ENCODE peak calls at places on chromosomes 3 and 15, in six cellular contexts. One of them, this sample, is unnamed.

GRCh38 chr3:126465928-126466564 is 9.6 kb downstream of the ZXDC start:
- DNase-seq in suprapubic skin: peak; percentile 52
- DNase-seq in kidney tubule cell: no peak
- DNase-seq in iPS-NIHi11: no peak
- DNase-seq in activated CD8-positive, alpha-beta memory T cell treated with anti-CD3 and anti-CD28 coated beads, Interleukin-2, amount 50 U/mL, for 4 hours: no peak
- DNase-seq in colonic mucosa: no peak
- DNase-seq in this sample: no peak

GRCh38 chr3:79038057-79038456 is 729.7 kb downstream of the ROBO1 start:
- DNase-seq in colonic mucosa: no peak
- DNase-seq in kidney tubule cell: no peak
- DNase-seq in iPS-NIHi11: no peak
- DNase-seq in activated CD8-positive, alpha-beta memory T cell treated with anti-CD3 and anti-CD28 coated beads, Interleukin-2, amount 50 U/mL, for 4 hours: no peak
- DNase-seq in suprapubic skin: no peak
- DNase-seq in this sample: no peak

GRCh38 chr3:76369170-76369569 is 583.8 kb upstream of the ZNF717 start:
- DNase-seq in activated CD8-positive, alpha-beta memory T cell treated with anti-CD3 and anti-CD28 coated beads, Interleukin-2, amount 50 U/mL, for 4 hours: no peak
- DNase-seq in kidney tubule cell: peak; percentile 60
- DNase-seq in iPS-NIHi11: peak; percentile 17
- DNase-seq in colonic mucosa: no peak
- DNase-seq in suprapubic skin: no peak
- DNase-seq in this sample: no peak

GRCh38 chr3:193554790-193555189 is at the start of gene ATP13A4:
- DNase-seq in activated CD8-positive, alpha-beta memory T cell treated with anti-CD3 and anti-CD28 coated beads, Interleukin-2, amount 50 U/mL, for 4 hours: no peak
- DNase-seq in colonic mucosa: peak; percentile 87
- DNase-seq in kidney tubule cell: peak; percentile 80
- DNase-seq in iPS-NIHi11: peak; percentile 27
- DNase-seq in suprapubic skin: no peak
- DNase-seq in this sample: no peak

GRCh38 chr3:73719877-73720276 is 95.1 kb upstream of the PDZRN3 start:
- DNase-seq in colonic mucosa: peak; percentile 32
- DNase-seq in kidney tubule cell: no peak
- DNase-seq in iPS-NIHi11: no peak
- DNase-seq in activated CD8-positive, alpha-beta memory T cell treated with anti-CD3 and anti-CD28 coated beads, Interleukin-2, amount 50 U/mL, for 4 hours: no peak
- DNase-seq in suprapubic skin: no peak
- DNase-seq in this sample: no peak

GRCh38 chr3:119911748-119912147 is 129.8 kb downstream of the NR1I2 start:
- DNase-seq in iPS-NIHi11: no peak
- DNase-seq in suprapubic skin: no peak
- DNase-seq in colonic mucosa: no peak
- DNase-seq in kidney tubule cell: no peak
- DNase-seq in activated CD8-positive, alpha-beta memory T cell treated with anti-CD3 and anti-CD28 coated beads, Interleukin-2, amount 50 U/mL, for 4 hours: no peak
- DNase-seq in this sample: no peak

GRCh38 chr3:46849686-46850467 is 13.4 kb downstream of the MYL3 start:
- DNase-seq in kidney tubule cell: no peak
- DNase-seq in iPS-NIHi11: no peak
- DNase-seq in activated CD8-positive, alpha-beta memory T cell treated with anti-CD3 and anti-CD28 coated beads, Interleukin-2, amount 50 U/mL, for 4 hours: no peak
- DNase-seq in suprapubic skin: no peak
- DNase-seq in colonic mucosa: no peak
- DNase-seq in this sample: no peak

GRCh38 chr3:149221783-149222517 is at the start of gene CP:
- DNase-seq in kidney tubule cell: peak; percentile 57
- DNase-seq in iPS-NIHi11: no peak
- DNase-seq in activated CD8-positive, alpha-beta memory T cell treated with anti-CD3 and anti-CD28 coated beads, Interleukin-2, amount 50 U/mL, for 4 hours: no peak
- DNase-seq in colonic mucosa: no peak
- DNase-seq in suprapubic skin: no peak
- DNase-seq in this sample: no peak

GRCh38 chr15:31336943-31337295 is 10.3 kb downstream of the KLF13 start:
- DNase-seq in colonic mucosa: no peak
- DNase-seq in suprapubic skin: no peak
- DNase-seq in activated CD8-positive, alpha-beta memory T cell treated with anti-CD3 and anti-CD28 coated beads, Interleukin-2, amount 50 U/mL, for 4 hours: no peak
- DNase-seq in iPS-NIHi11: no peak
- DNase-seq in kidney tubule cell: no peak
- DNase-seq in this sample: peak; percentile 38

GRCh38 chr15:31131853-31132375 is 30.4 kb upstream of the TRPM1 start:
- DNase-seq in suprapubic skin: no peak
- DNase-seq in kidney tubule cell: no peak
- DNase-seq in activated CD8-positive, alpha-beta memory T cell treated with anti-CD3 and anti-CD28 coated beads, Interleukin-2, amount 50 U/mL, for 4 hours: no peak
- DNase-seq in iPS-NIHi11: no peak
- DNase-seq in colonic mucosa: no peak
- DNase-seq in this sample: no peak

GRCh38 chr15:79209690-79210089 is 72.8 kb upstream of the ANKRD34C start:
- DNase-seq in activated CD8-positive, alpha-beta memory T cell treated with anti-CD3 and anti-CD28 coated beads, Interleukin-2, amount 50 U/mL, for 4 hours: no peak
- DNase-seq in iPS-NIHi11: peak; percentile 79
- DNase-seq in colonic mucosa: no peak
- DNase-seq in suprapubic skin: no peak
- DNase-seq in kidney tubule cell: no peak
- DNase-seq in this sample: no peak